ENCODE peak calls at places on chromosomes 12 and 14, in five cellular contexts. X is activated B cell treated with CpG ODN at 0.5 μM for 24 hours; V is CD4-positive, CD25-positive, alpha-beta regulatory T cell; K is NCI-H2081 treated with DMSO at 0.1 percent for 48 hours; Q is H4. G is an unnamed sample.

GRCh38 chr14:80055912-80056801 is 155.1 kb downstream of the DIO2 start:
- DNase-seq in Q (peak), X (no peak), K (no peak), V (no peak), G (peak)

GRCh38 chr14:102063808-102064429 is 22.9 kb downstream of the HSP90AA1 start:
- DNase-seq in X (no peak), Q (no peak), V (no peak), K (no peak), G (no peak)

GRCh38 chr12:32163596-32163995 is 56.9 kb downstream of the BICD1 start:
- DNase-seq in V (no peak), X (no peak), K (no peak), Q (no peak), G (no peak)

GRCh38 chr12:117966511-117966910 is 2.3 kb downstream of the KSR2 start:
- DNase-seq in X (no peak), K (no peak), V (no peak), Q (no peak), G (no peak)

GRCh38 chr14:58215191-58215914 is 15.4 kb downstream of the ACTR10 start:
- DNase-seq in X (no peak), Q (no peak), V (no peak), K (no peak), G (no peak)

GRCh38 chr12:52168019-52168717 is 23.6 kb downstream of the KRT80 start:
- DNase-seq in K (no peak), X (no peak), V (no peak), Q (no peak), G (no peak)

GRCh38 chr14:101199028-101199770 is 295.7 kb upstream of the RTL1 start:
- DNase-seq in V (no peak), K (no peak), Q (no peak), X (no peak), G (no peak)

GRCh38 chr14:51305761-51306160 is 65.7 kb downstream of the TMX1 start:
- DNase-seq in Q (no peak), V (no peak), K (no peak), X (no peak), G (no peak)

GRCh38 chr12:16043480-16043879 is 132.3 kb downstream of the DERA start:
- DNase-seq in Q (no peak), V (no peak), K (no peak), X (no peak), G (no peak)

GRCh38 chr14:106039400-106039799 is 513.0 kb downstream of the TMEM121 start:
- DNase-seq in K (no peak), X (peak), Q (no peak), V (peak), G (peak)